ENCODE peak calls at places on chromosomes 4 and X, in six cellular contexts. Y is mucosa of descending colon; I is left ventricle myocardium inferior; X is CD8-positive, alpha-beta T cell; W is breast epithelium; T is CD4-positive, alpha-beta T cell. Q is an unnamed sample. For H3K9me3, the result is how much of the 10 kb centered on the place peaks cover.

GRCh38 chr4:88275516-88275915 is 8.8 kb downstream of the PPM1K start:
- DNase-seq in Y (no peak), I (no peak), X (no peak), W (no peak), T (no peak), Q (no peak)

GRCh38 chrX:154603438-154604430 is 15.3 kb downstream of the CTAG1B start:
- DNase-seq in Y (no peak), I (no peak), X (no peak), W (peak), T (no peak), Q (no peak)

GRCh38 chr4:100083289-100083688 is 107.0 kb downstream of the DDIT4L start:
- DNase-seq in Y (no peak), I (no peak), X (no peak), W (no peak), T (no peak), Q (no peak)

GRCh38 chr4:106301393-106302084 is 14.5 kb downstream of the TBCK start:
- DNase-seq in Y (no peak), I (no peak), X (no peak), W (no peak), T (no peak), Q (no peak)

GRCh38 chr4:1171306-1172227 is 816 bp downstream of the SPON2 start:
- DNase-seq in Y (peak), I (no peak), X (peak), W (no peak), T (peak), Q (peak)

GRCh38 chr4:98932539-98932938 is 3.6 kb upstream of the EIF4E start:
- DNase-seq in Y (no peak), I (no peak), X (no peak), W (no peak), T (no peak), Q (no peak)

GRCh38 chr4:2423695-2424094 is 4.9 kb downstream of the CFAP99 start:
- DNase-seq in Y (peak), I (no peak), X (no peak), W (no peak), T (no peak), Q (no peak)

GRCh38 chrX:150849996-150850720 is 48.3 kb downstream of the CD99L2 start:
- DNase-seq in Y (no peak), I (no peak), X (no peak), W (no peak), T (no peak), Q (no peak)

GRCh38 chr4:149896428-149896827 is 80.8 kb upstream of the IQCM start:
- DNase-seq in Y (peak), I (peak), X (no peak), W (no peak), T (no peak), Q (no peak)

GRCh38 chr4:16827762-16828724 is 70.4 kb downstream of the LDB2 start:
- DNase-seq in Y (no peak), I (no peak), X (no peak), W (no peak), T (no peak), Q (no peak)

GRCh38 chr4:56465599-56466295 is 1.7 kb upstream of the SRP72 start:
- DNase-seq in Y (no peak), I (no peak), X (no peak), W (no peak), T (no peak), Q (no peak)

GRCh38 chrX:12080265-12080664 is 58.0 kb upstream of the FRMPD4 start:
- DNase-seq in Y (no peak), I (no peak), X (no peak), W (no peak), T (no peak), Q (no peak)

GRCh38 chr4:80268081-80268823 is 1.8 kb downstream of the FGF5 start:
- DNase-seq in Y (no peak), I (no peak), X (no peak), W (no peak), T (no peak), Q (no peak)

GRCh38 chrX:46920235-46920634 is 8.0 kb downstream of the JADE3 start:
- DNase-seq in Y (no peak), I (no peak), X (no peak), W (no peak), T (no peak), Q (no peak)

GRCh38 chr4:48692897-48693296 is 87.2 kb downstream of the FRYL start:
- DNase-seq in Y (no peak), I (no peak), X (no peak), W (no peak), T (no peak), Q (no peak)

GRCh38 chrX:10166731-10167149 is 10.0 kb downstream of the CLCN4 start:
- DNase-seq in Y (no peak), I (peak), X (no peak), W (no peak), T (no peak), Q (no peak)

GRCh38 chrX:10050481-10050880 is 83.3 kb downstream of the CLDN34 start:
- DNase-seq in Y (no peak), I (peak), X (no peak), W (peak), T (no peak), Q (no peak)

GRCh38 chr4:164935363-164935762 is 42.1 kb downstream of the TRIM61 start:
- DNase-seq in Y (no peak), I (no peak), X (no peak), W (no peak), T (no peak), Q (no peak)

GRCh38 chrX:130083656-130084382 is 26.5 kb downstream of the ELF4 start:
- DNase-seq in Y (peak), I (no peak), X (no peak), W (no peak), T (no peak), Q (no peak)

GRCh38 chrX:20063716-20064351 is 52.9 kb downstream of the MAP7D2 start:
- DNase-seq in Y (no peak), I (no peak), X (no peak), W (no peak), T (no peak), Q (no peak)

GRCh38 chr4:11525085-11525484 is 96.4 kb upstream of the HS3ST1 start:
- DNase-seq in Y (no peak), I (no peak), X (no peak), W (no peak), T (no peak), Q (no peak)

GRCh38 chr4:9898596-9899345 is 117.3 kb downstream of the DRD5 start:
- DNase-seq in Y (peak), I (peak), X (no peak), W (no peak), T (no peak), Q (no peak)

GRCh38 chr4:85127653-85128052 is 161.2 kb upstream of the WDFY3 start:
- DNase-seq in Y (no peak), I (no peak), X (no peak), W (no peak), T (no peak), Q (no peak)

GRCh38 chr4:16591867-16592266 is 306.6 kb downstream of the LDB2 start:
- DNase-seq in Y (no peak), I (peak), X (no peak), W (no peak), T (no peak), Q (no peak)

GRCh38 chr4:41714601-41715000 is 33.9 kb downstream of the PHOX2B start:
- DNase-seq in Y (no peak), I (no peak), X (no peak), W (no peak), T (no peak), Q (no peak)

GRCh38 chr4:140286503-140286902 is 86.9 kb upstream of the SCOC start:
- DNase-seq in Y (no peak), I (no peak), X (no peak), W (no peak), T (no peak), Q (peak)

DNA sequence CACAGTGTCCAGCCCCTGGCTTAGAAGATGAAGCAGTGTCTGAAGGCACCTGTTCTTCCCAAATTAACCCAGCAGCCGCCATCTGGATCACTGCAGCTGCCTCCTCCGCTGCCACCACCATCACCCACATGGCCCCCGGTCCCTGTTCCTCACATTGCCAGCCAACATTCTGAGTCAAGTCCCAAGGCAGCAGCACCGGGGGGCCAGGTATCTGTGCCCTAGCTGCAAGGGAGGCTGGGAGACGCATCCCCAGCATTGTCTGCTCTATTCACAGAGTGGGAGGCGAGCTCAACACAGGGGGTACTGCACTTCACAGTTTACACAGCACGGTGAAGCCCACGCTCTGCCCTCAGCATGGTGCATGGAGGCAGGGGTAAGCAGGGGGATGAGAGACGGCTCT is 42.3 kb upstream of the MAN2B2 start:
- DNase-seq in Y (no peak), I (no peak), X (no peak), W (no peak), T (no peak), Q (no peak)
- H3K9me3 ChIP-seq in Y (under half), I (under half), X (under half), W (under half), T (under half), Q (under half)

DNA sequence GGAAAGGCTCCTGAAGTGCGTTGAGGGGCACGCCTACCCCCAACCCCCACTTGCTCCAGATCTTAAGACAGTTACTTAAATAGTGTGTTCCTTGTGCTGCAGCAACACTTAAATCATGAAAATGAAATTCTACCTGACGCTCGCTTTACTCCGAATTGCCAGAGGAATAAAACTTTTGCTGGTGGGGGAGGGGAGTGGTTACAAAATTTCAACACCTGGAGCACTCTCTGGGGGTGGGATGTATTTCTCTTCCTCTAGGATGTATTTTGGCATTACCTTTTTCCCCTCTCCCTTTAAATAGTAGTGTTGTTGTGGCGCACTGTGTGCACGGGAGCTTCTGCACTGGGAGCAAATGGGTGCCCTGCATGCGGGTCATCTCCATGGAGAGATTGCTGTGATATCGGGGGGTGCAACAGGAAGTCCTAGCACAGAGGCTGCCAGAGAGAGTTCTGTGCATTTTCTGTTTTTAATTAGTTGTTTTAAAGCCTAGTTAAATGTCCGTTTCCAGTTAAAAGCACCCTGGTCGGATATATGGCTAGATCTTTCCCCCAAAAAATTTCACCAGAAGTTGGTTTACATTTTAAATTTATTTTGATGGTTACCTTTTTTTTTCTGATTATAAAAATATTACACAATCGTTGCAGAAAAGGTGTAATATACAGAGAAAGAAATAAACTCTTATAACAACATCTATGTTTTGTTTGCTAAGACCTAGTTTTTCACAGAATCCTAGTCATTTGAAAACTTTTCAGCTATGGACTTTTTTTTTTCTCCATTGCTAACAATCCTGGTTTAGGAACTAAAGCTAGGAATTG is 207.6 kb downstream of the SOWAHB start:
- DNase-seq in Y (peak), I (no peak), X (no peak), W (no peak), T (no peak), Q (no peak)
- H3K9me3 ChIP-seq in Y (under half), I (under half), X (under half), W (under half), T (under half), Q (under half)

DNA sequence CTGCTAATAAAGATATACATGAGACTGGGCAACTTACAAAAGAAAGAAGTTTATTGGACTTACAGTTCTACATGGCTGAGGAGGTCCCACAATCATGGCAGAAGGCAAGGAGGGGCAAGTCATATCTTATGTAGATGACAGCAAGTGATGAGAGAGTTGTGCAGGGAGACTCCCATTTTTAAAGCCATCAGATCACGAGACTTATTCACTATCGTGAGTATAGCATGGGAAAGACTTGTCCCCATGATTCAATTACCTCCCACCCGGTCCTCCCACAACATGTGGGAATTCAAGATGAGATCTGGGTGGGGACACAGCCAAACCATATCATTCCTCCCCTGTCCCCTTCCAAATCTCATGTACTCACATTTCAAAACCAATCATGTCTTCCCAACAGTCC is 50.9 kb upstream of the GRID2 start:
- DNase-seq in Y (no peak), I (no peak), X (no peak), W (no peak), T (no peak), Q (no peak)
- H3K9me3 ChIP-seq in Y (under half), I (half or more), X (under half), W (under half), T (under half), Q (under half)

DNA sequence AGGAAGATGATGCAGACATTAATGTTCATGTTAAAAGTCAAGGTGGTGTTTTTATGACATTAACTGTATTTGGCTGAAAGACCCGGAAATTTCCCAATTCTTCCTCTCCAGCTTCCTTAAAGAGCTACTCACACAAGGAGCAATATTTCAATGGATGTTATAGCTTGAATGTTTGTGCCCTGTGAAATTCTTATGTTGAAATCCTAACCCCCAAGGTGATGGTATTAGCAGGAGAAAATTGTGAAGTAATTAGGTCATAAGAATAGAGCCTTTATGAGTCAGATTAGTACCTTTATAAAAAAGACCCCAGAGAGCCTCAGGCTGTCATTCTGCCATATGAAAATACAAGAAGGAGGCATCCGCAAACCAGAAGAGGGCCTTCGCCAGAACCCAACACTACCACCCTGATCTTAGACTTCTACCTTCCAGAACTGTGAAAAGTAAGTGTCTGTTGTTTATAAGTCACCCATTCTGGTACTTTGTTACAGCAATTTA is 3.6 kb downstream of the TLR1 start:
- DNase-seq in Y (no peak), I (no peak), X (no peak), W (no peak), T (no peak), Q (no peak)
- H3K9me3 ChIP-seq in Y (under half), I (under half), X (under half), W (under half), T (half or more), Q (under half)

GRCh38 chr4:102878901-102879300 is 10.1 kb downstream of the CISD2 start:
- DNase-seq in Y (no peak), I (no peak), X (no peak), W (no peak), T (no peak), Q (no peak)
- H3K9me3 ChIP-seq in Y (under half), I (under half), X (under half), W (under half), T (under half), Q (under half)

Q was measured in psoas muscle.